ENCODE peak calls at places on chromosomes 2 and 18, in four cellular contexts. One of them, this sample, is unnamed.

GRCh38 chr2:55357907-55358306 is 61.7 kb downstream of the CCDC88A start:
- DNase-seq in mucosa of descending colon: no peak
- DNase-seq in uterus: no peak
- DNase-seq in vagina: no peak
- DNase-seq in this sample: no peak

GRCh38 chr18:23317975-23318675 is 135.0 kb upstream of the RIOK3 start:
- DNase-seq in mucosa of descending colon: no peak
- DNase-seq in uterus: no peak
- DNase-seq in vagina: no peak
- DNase-seq in this sample: peak; percentile 64

GRCh38 chr2:109168080-109168479 is 39.1 kb downstream of the SH3RF3 start:
- DNase-seq in mucosa of descending colon: no peak
- DNase-seq in uterus: no peak
- DNase-seq in vagina: no peak
- DNase-seq in this sample: peak; percentile 44

GRCh38 chr2:100884145-100884621 is 64.2 kb downstream of the NPAS2 start:
- DNase-seq in mucosa of descending colon: no peak
- DNase-seq in uterus: no peak
- DNase-seq in vagina: no peak
- DNase-seq in this sample: peak; percentile 44

GRCh38 chr2:31239842-31240198 is 5.9 kb downstream of the EHD3 start:
- DNase-seq in mucosa of descending colon: no peak
- DNase-seq in uterus: peak; percentile 43
- DNase-seq in vagina: peak; percentile 72
- DNase-seq in this sample: peak; percentile 69

GRCh38 chr2:224126001-224126400 is 86.9 kb upstream of the SERPINE2 start:
- DNase-seq in mucosa of descending colon: no peak
- DNase-seq in uterus: no peak
- DNase-seq in vagina: no peak
- DNase-seq in this sample: no peak

GRCh38 chr18:8426401-8426800 is 182.8 kb upstream of the RAB12 start:
- DNase-seq in mucosa of descending colon: no peak
- DNase-seq in uterus: no peak
- DNase-seq in vagina: peak; percentile 55
- DNase-seq in this sample: peak; percentile 10

GRCh38 chr2:238644095-238645081 is 203.5 kb upstream of the TWIST2 start:
- DNase-seq in mucosa of descending colon: no peak
- DNase-seq in uterus: peak; percentile 67
- DNase-seq in vagina: no peak
- DNase-seq in this sample: peak; percentile 92

GRCh38 chr2:17303496-17303895 is 214.7 kb downstream of the RAD51AP2 start:
- DNase-seq in mucosa of descending colon: no peak
- DNase-seq in uterus: no peak
- DNase-seq in vagina: no peak
- DNase-seq in this sample: no peak

GRCh38 chr2:204967199-204967995 is 422.1 kb downstream of the PARD3B start:
- DNase-seq in mucosa of descending colon: no peak
- DNase-seq in uterus: no peak
- DNase-seq in vagina: no peak
- DNase-seq in this sample: no peak

GRCh38 chr18:38174594-38174993 is 609.0 kb upstream of the CELF4 start:
- DNase-seq in mucosa of descending colon: no peak
- DNase-seq in uterus: no peak
- DNase-seq in vagina: no peak
- DNase-seq in this sample: peak; percentile 61

GRCh38 chr2:15028406-15028805 is 395.9 kb downstream of the LRATD1 start:
- DNase-seq in mucosa of descending colon: no peak
- DNase-seq in uterus: no peak
- DNase-seq in vagina: no peak
- DNase-seq in this sample: no peak

GRCh38 chr2:206230060-206230890 is 44.2 kb upstream of the ZDBF2 start:
- DNase-seq in mucosa of descending colon: no peak
- DNase-seq in uterus: no peak
- DNase-seq in vagina: no peak
- DNase-seq in this sample: peak; percentile 8

GRCh38 chr2:106011380-106011779 is 182.7 kb downstream of the UXS1 start:
- DNase-seq in mucosa of descending colon: no peak
- DNase-seq in uterus: no peak
- DNase-seq in vagina: no peak
- DNase-seq in this sample: peak; percentile 15

GRCh38 chr2:102025016-102025491 is 33.3 kb downstream of the IL1R2 start:
- DNase-seq in mucosa of descending colon: no peak
- DNase-seq in uterus: no peak
- DNase-seq in vagina: no peak
- DNase-seq in this sample: peak; percentile 88

GRCh38 chr2:62498739-62499138 is 7.3 kb downstream of the TMEM17 start:
- DNase-seq in mucosa of descending colon: no peak
- DNase-seq in uterus: no peak
- DNase-seq in vagina: no peak
- DNase-seq in this sample: no peak

GRCh38 chr18:12053312-12053711 is 40.3 kb upstream of the ANKRD62 start:
- DNase-seq in mucosa of descending colon: no peak
- DNase-seq in uterus: no peak
- DNase-seq in vagina: no peak
- DNase-seq in this sample: no peak

GRCh38 chr2:149271575-149271974 is 58.8 kb upstream of the LYPD6 start:
- DNase-seq in mucosa of descending colon: no peak
- DNase-seq in uterus: no peak
- DNase-seq in vagina: no peak
- DNase-seq in this sample: no peak

GRCh38 chr2:145123606-145124005 is 603.7 kb upstream of the ZEB2 start:
- DNase-seq in mucosa of descending colon: peak; percentile 27
- DNase-seq in uterus: peak; percentile 17
- DNase-seq in vagina: no peak
- DNase-seq in this sample: peak; percentile 58

GRCh38 chr2:63537306-63537705 is 51.0 kb downstream of the WDPCP start:
- DNase-seq in mucosa of descending colon: no peak
- DNase-seq in uterus: no peak
- DNase-seq in vagina: no peak
- DNase-seq in this sample: no peak

GRCh38 chr2:19357383-19358241 is 811 bp downstream of the OSR1 start:
- DNase-seq in mucosa of descending colon: peak; percentile 56
- DNase-seq in uterus: peak; percentile 36
- DNase-seq in vagina: no peak
- DNase-seq in this sample: peak; percentile 52

GRCh38 chr2:42787788-42788477 is 4.5 kb downstream of the HAAO start:
- DNase-seq in mucosa of descending colon: no peak
- DNase-seq in uterus: no peak
- DNase-seq in vagina: no peak
- DNase-seq in this sample: no peak

GRCh38 chr2:194176134-194176533 is 1480.9 kb upstream of the SLC39A10 start:
- DNase-seq in mucosa of descending colon: peak; percentile 15
- DNase-seq in uterus: no peak
- DNase-seq in vagina: no peak
- DNase-seq in this sample: no peak

GRCh38 chr18:28422577-28422976 is 245.6 kb upstream of the CDH2 start:
- DNase-seq in mucosa of descending colon: no peak
- DNase-seq in uterus: no peak
- DNase-seq in vagina: no peak
- DNase-seq in this sample: no peak

GRCh38 chr18:12556946-12557806 is 100.7 kb downstream of the SPIRE1 start:
- DNase-seq in mucosa of descending colon: no peak
- DNase-seq in uterus: no peak
- DNase-seq in vagina: no peak
- DNase-seq in this sample: no peak

GRCh38 chr2:197793456-197793855 is 8.3 kb upstream of the BOLL start:
- DNase-seq in mucosa of descending colon: no peak
- DNase-seq in uterus: no peak
- DNase-seq in vagina: no peak
- DNase-seq in this sample: no peak

GRCh38 chr18:55351220-55351619 is 236.8 kb downstream of the TCF4 start:
- DNase-seq in mucosa of descending colon: no peak
- DNase-seq in uterus: no peak
- DNase-seq in vagina: no peak
- DNase-seq in this sample: no peak

GRCh38 chr18:76873713-76874112 is 51.4 kb downstream of the ZNF236 start:
- DNase-seq in mucosa of descending colon: no peak
- DNase-seq in uterus: no peak
- DNase-seq in vagina: no peak
- DNase-seq in this sample: no peak

GRCh38 chr18:76878426-76878825 is 56.1 kb downstream of the ZNF236 start:
- DNase-seq in mucosa of descending colon: no peak
- DNase-seq in uterus: no peak
- DNase-seq in vagina: no peak
- DNase-seq in this sample: no peak

GRCh38 chr18:76873311-76873710 is 51.0 kb downstream of the ZNF236 start:
- DNase-seq in mucosa of descending colon: no peak
- DNase-seq in uterus: no peak
- DNase-seq in vagina: no peak
- DNase-seq in this sample: no peak

GRCh38 chr18:76874643-76875389 is 52.5 kb downstream of the ZNF236 start:
- DNase-seq in mucosa of descending colon: no peak
- DNase-seq in uterus: no peak
- DNase-seq in vagina: no peak
- DNase-seq in this sample: no peak

GRCh38 chr18:76875390-76876330 is 53.3 kb downstream of the ZNF236 start:
- DNase-seq in mucosa of descending colon: no peak
- DNase-seq in uterus: no peak
- DNase-seq in vagina: no peak
- DNase-seq in this sample: peak; percentile 55
- TF ChIP-seq CTCF in mucosa of descending colon: peak; percentile 31
- TF ChIP-seq CTCF in uterus: peak; percentile 49
- TF ChIP-seq CTCF in vagina: peak; percentile 30
- TF ChIP-seq CTCF in this sample: peak; percentile 65

DNA sequence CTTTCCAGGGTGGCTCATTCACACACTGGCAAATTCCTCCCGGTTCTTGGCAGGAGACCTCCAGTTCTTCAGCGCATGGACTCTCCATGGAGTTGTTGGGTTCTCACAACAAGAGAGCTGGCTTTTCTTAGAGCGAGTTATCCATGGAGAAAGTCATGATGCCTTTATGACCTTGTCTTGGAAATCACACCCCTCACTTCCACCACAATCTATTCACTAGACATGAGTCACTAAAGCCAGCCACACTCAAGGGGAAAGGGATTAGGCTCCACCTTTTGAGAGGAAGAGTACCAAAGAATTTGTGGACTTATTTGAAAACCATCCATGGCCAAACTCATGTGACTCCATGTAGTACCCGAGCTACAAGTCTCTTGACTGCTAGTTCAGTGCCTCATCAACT is 160.5 kb downstream of the SETBP1 start:
- DNase-seq in mucosa of descending colon: no peak
- DNase-seq in uterus: no peak
- DNase-seq in vagina: no peak
- DNase-seq in this sample: no peak
- H3K36me3 ChIP-seq in mucosa of descending colon: no peaks in the 10 kb centered on the region
- H3K36me3 ChIP-seq in uterus: no peaks in the 10 kb centered on the region
- H3K36me3 ChIP-seq in vagina: no peaks in the 10 kb centered on the region
- H3K36me3 ChIP-seq in this sample: no peaks in the 10 kb centered on the region

GRCh38 chr2:231617059-231617926 is 24.6 kb downstream of the TEX44 start:
- DNase-seq in mucosa of descending colon: peak; percentile 75
- DNase-seq in uterus: no peak
- DNase-seq in vagina: no peak
- DNase-seq in this sample: no peak

GRCh38 chr2:231622963-231623362 is 30.3 kb downstream of the TEX44 start:
- DNase-seq in mucosa of descending colon: no peak
- DNase-seq in uterus: no peak
- DNase-seq in vagina: no peak
- DNase-seq in this sample: no peak

GRCh38 chr2:231626449-231626848 is 33.8 kb downstream of the TEX44 start:
- DNase-seq in mucosa of descending colon: no peak
- DNase-seq in uterus: no peak
- DNase-seq in vagina: no peak
- DNase-seq in this sample: no peak

DNA sequence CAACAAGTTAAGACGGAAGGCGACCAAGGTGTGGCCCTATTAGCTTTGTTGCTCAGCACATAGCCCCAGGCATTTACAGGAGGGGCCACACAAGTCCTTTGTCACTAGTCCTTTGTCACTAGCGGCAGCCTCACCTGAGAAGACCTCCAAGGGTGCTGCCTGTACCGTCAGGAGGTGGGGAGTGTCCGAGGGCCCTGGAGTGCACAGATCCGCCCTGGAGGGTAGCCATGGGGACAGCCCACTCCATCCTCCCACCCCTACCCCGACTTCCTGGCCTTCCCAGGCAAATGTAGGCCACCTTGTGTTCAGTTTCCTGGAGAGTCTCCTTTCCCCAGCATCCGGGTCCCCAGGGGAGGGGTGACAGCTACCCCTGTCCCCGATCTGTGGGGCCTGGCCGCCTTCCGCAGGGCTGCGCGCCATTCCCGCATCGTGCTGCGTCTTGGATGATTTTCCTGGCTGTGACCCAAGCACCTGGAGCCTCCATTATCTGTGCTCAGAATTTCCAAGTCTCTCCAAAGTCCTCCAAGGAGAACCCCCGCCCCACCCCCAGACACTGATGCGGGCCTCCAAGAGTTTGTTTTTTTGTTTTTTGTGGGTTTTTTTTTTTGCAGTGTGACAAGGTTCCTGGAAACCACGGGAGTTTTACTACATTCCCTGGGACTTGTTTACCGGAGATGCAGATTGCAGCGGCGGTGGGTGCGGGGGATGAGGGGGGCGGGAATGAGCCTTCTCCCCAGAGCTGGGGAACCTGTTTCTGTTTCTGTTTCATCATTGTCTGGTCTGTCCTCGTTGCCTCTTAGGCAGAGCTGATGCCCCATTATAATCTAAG is 28.6 kb downstream of the TEX44 start:
- DNase-seq in mucosa of descending colon: no peak
- DNase-seq in uterus: peak; percentile 85
- DNase-seq in vagina: no peak
- DNase-seq in this sample: no peak
- H3K4me3 ChIP-seq in mucosa of descending colon: no peak overlapping the region
- H3K4me3 ChIP-seq in uterus: peak overlapping the region; percentile 9
- H3K4me3 ChIP-seq in vagina: peak overlapping the region; percentile 26
- H3K4me3 ChIP-seq in this sample: no peak overlapping the region

DNA sequence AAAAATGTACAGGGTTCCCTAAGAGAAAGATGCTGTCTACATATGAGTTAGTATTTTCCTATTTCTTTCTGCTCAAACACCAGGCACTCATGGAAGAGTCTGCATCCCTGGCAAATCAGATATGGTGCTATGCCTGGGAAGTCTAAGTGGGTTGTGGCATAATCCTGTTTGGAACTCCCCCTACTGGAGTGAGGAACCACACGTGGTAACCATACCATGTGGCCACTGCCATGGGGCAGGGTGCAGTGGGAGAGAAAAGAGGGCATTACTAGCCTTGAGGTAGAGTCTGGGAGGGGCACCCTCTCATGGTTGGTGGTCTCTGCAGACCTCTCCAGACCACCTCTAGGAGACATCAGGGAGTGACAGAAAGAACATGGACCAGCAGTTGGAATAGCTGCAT is 257.9 kb upstream of the ATP5MC3 start:
- DNase-seq in mucosa of descending colon: no peak
- DNase-seq in uterus: no peak
- DNase-seq in vagina: no peak
- DNase-seq in this sample: no peak
- TF ChIP-seq CTCF in mucosa of descending colon: no peak
- TF ChIP-seq CTCF in uterus: no peak
- TF ChIP-seq CTCF in vagina: no peak
- TF ChIP-seq CTCF in this sample: no peak

GRCh38 chr2:65073879-65074565 is 17.8 kb downstream of the CEP68 start:
- DNase-seq in mucosa of descending colon: no peak
- DNase-seq in uterus: no peak
- DNase-seq in vagina: no peak
- DNase-seq in this sample: no peak
- H3K36me3 ChIP-seq in mucosa of descending colon: no peaks in the 10 kb centered on the region
- H3K36me3 ChIP-seq in uterus: no peaks in the 10 kb centered on the region
- H3K36me3 ChIP-seq in vagina: no peaks in the 10 kb centered on the region
- H3K36me3 ChIP-seq in this sample: peaks cover 34% of the 10 kb centered on the region

This sample was measured in cardiac muscle cell.